ENCODE peak calls at places on chromosomes 2 and 18, in nine cellular contexts. One of them, this sample, is unnamed.

GRCh38 chr2:178385595-178386148 is 65.3 kb downstream of the PRKRA start:
- DNase-seq in Caco-2: no peak
- DNase-seq in activated B cell treated with CpG ODN at 0.5 μM for 24 hours: no peak
- DNase-seq in choroid plexus epithelial cell: no peak
- DNase-seq in Calu3: no peak
- DNase-seq in A673: no peak
- DNase-seq in NB4: no peak
- DNase-seq in fibroblast of the aortic adventitia: no peak
- DNase-seq in neural crest cell: no peak
- DNase-seq in this sample: no peak

GRCh38 chr2:27518782-27519113 is 22.1 kb downstream of the GCKR start:
- DNase-seq in fibroblast of the aortic adventitia: no peak
- DNase-seq in neural crest cell: no peak
- DNase-seq in Calu3: no peak
- DNase-seq in NB4: no peak
- DNase-seq in activated B cell treated with CpG ODN at 0.5 μM for 24 hours: no peak
- DNase-seq in choroid plexus epithelial cell: no peak
- DNase-seq in Caco-2: no peak
- DNase-seq in A673: no peak
- DNase-seq in this sample: no peak

GRCh38 chr18:59270689-59271257 is 2.5 kb downstream of the RAX start:
- DNase-seq in neural crest cell: no peak
- DNase-seq in activated B cell treated with CpG ODN at 0.5 μM for 24 hours: no peak
- DNase-seq in A673: no peak
- DNase-seq in fibroblast of the aortic adventitia: no peak
- DNase-seq in choroid plexus epithelial cell: no peak
- DNase-seq in Calu3: no peak
- DNase-seq in Caco-2: no peak
- DNase-seq in NB4: peak; percentile 18
- DNase-seq in this sample: no peak

GRCh38 chr2:192190474-192190873 is 4.3 kb downstream of the TMEFF2 start:
- DNase-seq in A673: peak; percentile 65
- DNase-seq in NB4: peak; percentile 25
- DNase-seq in choroid plexus epithelial cell: peak; percentile 75
- DNase-seq in fibroblast of the aortic adventitia: peak; percentile 72
- DNase-seq in Calu3: no peak
- DNase-seq in Caco-2: no peak
- DNase-seq in activated B cell treated with CpG ODN at 0.5 μM for 24 hours: no peak
- DNase-seq in neural crest cell: no peak
- DNase-seq in this sample: no peak

GRCh38 chr2:208072250-208072892 is 47.0 kb upstream of the PLEKHM3 start:
- DNase-seq in Caco-2: peak; percentile 83
- DNase-seq in neural crest cell: peak; percentile 76
- DNase-seq in fibroblast of the aortic adventitia: peak; percentile 83
- DNase-seq in choroid plexus epithelial cell: peak; percentile 89
- DNase-seq in A673: peak; percentile 60
- DNase-seq in activated B cell treated with CpG ODN at 0.5 μM for 24 hours: no peak
- DNase-seq in NB4: peak; percentile 83
- DNase-seq in Calu3: peak; percentile 77
- DNase-seq in this sample: no peak

GRCh38 chr2:48841126-48841525 is 85.6 kb upstream of the LHCGR start:
- DNase-seq in Caco-2: no peak
- DNase-seq in A673: no peak
- DNase-seq in activated B cell treated with CpG ODN at 0.5 μM for 24 hours: no peak
- DNase-seq in NB4: no peak
- DNase-seq in choroid plexus epithelial cell: no peak
- DNase-seq in Calu3: no peak
- DNase-seq in fibroblast of the aortic adventitia: no peak
- DNase-seq in neural crest cell: no peak
- DNase-seq in this sample: no peak

GRCh38 chr2:152924722-152925121 is 206.3 kb downstream of the ARL6IP6 start:
- DNase-seq in A673: no peak
- DNase-seq in NB4: no peak
- DNase-seq in Caco-2: no peak
- DNase-seq in fibroblast of the aortic adventitia: no peak
- DNase-seq in neural crest cell: no peak
- DNase-seq in Calu3: peak; percentile 26
- DNase-seq in choroid plexus epithelial cell: no peak
- DNase-seq in activated B cell treated with CpG ODN at 0.5 μM for 24 hours: no peak
- DNase-seq in this sample: no peak

GRCh38 chr2:214014551-214015230 is 396.2 kb upstream of the VWC2L start:
- DNase-seq in NB4: no peak
- DNase-seq in neural crest cell: no peak
- DNase-seq in choroid plexus epithelial cell: no peak
- DNase-seq in fibroblast of the aortic adventitia: no peak
- DNase-seq in A673: no peak
- DNase-seq in activated B cell treated with CpG ODN at 0.5 μM for 24 hours: no peak
- DNase-seq in Calu3: no peak
- DNase-seq in Caco-2: no peak
- DNase-seq in this sample: no peak

GRCh38 chr2:203811491-203812221 is 55.9 kb upstream of the CTLA4 start:
- DNase-seq in A673: peak; percentile 29
- DNase-seq in Calu3: peak; percentile 96
- DNase-seq in NB4: peak; percentile 91
- DNase-seq in fibroblast of the aortic adventitia: peak; percentile 88
- DNase-seq in activated B cell treated with CpG ODN at 0.5 μM for 24 hours: no peak
- DNase-seq in neural crest cell: no peak
- DNase-seq in Caco-2: no peak
- DNase-seq in choroid plexus epithelial cell: peak; percentile 91
- DNase-seq in this sample: no peak

GRCh38 chr2:111135237-111135909 is 14.7 kb downstream of the BCL2L11 start:
- DNase-seq in activated B cell treated with CpG ODN at 0.5 μM for 24 hours: no peak
- DNase-seq in neural crest cell: no peak
- DNase-seq in NB4: no peak
- DNase-seq in choroid plexus epithelial cell: no peak
- DNase-seq in Calu3: no peak
- DNase-seq in fibroblast of the aortic adventitia: no peak
- DNase-seq in A673: no peak
- DNase-seq in Caco-2: no peak
- DNase-seq in this sample: no peak

GRCh38 chr2:111138834-111139233 is 18.1 kb downstream of the BCL2L11 start:
- DNase-seq in Calu3: no peak
- DNase-seq in neural crest cell: no peak
- DNase-seq in choroid plexus epithelial cell: no peak
- DNase-seq in fibroblast of the aortic adventitia: no peak
- DNase-seq in Caco-2: no peak
- DNase-seq in NB4: no peak
- DNase-seq in activated B cell treated with CpG ODN at 0.5 μM for 24 hours: no peak
- DNase-seq in A673: no peak
- DNase-seq in this sample: no peak

GRCh38 chr2:111133603-111134002 is 12.9 kb downstream of the BCL2L11 start:
- DNase-seq in NB4: no peak
- DNase-seq in A673: no peak
- DNase-seq in fibroblast of the aortic adventitia: no peak
- DNase-seq in Calu3: no peak
- DNase-seq in activated B cell treated with CpG ODN at 0.5 μM for 24 hours: no peak
- DNase-seq in neural crest cell: no peak
- DNase-seq in choroid plexus epithelial cell: peak; percentile 22
- DNase-seq in Caco-2: no peak
- DNase-seq in this sample: no peak

GRCh38 chr2:111134082-111134481 is 13.4 kb downstream of the BCL2L11 start:
- DNase-seq in Caco-2: no peak
- DNase-seq in choroid plexus epithelial cell: no peak
- DNase-seq in A673: no peak
- DNase-seq in Calu3: no peak
- DNase-seq in neural crest cell: no peak
- DNase-seq in activated B cell treated with CpG ODN at 0.5 μM for 24 hours: no peak
- DNase-seq in NB4: no peak
- DNase-seq in fibroblast of the aortic adventitia: no peak
- DNase-seq in this sample: no peak

DNA sequence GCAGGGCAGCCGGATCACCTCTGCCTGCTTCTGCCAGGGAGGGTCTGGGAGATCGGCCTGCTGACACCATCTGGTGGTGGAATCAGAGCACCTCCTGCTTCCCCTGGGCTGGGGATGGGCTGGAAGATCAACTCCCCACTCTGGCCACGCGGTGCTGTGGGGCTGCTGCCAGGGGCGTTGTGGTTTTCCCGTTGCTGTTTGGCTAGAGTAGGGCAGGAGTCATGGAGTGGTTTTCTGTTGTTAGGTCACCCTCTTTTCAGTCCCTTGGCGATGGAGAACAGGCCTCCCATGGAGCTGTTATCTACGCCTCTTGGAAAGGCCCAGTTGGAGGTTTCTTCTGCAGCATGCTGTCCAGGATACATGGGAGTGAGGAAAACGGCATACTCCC is 15.2 kb downstream of the BCL2L11 start:
- DNase-seq in neural crest cell: no peak
- DNase-seq in Calu3: peak; percentile 11
- DNase-seq in activated B cell treated with CpG ODN at 0.5 μM for 24 hours: no peak
- DNase-seq in Caco-2: peak; percentile 34
- DNase-seq in NB4: peak; percentile 24
- DNase-seq in A673: no peak
- DNase-seq in choroid plexus epithelial cell: peak; percentile 90
- DNase-seq in fibroblast of the aortic adventitia: peak; percentile 88
- DNase-seq in this sample: no peak
- TF ChIP-seq CTCF in neural crest cell: peak; percentile 20
- TF ChIP-seq CTCF in Calu3: no peak
- TF ChIP-seq CTCF in activated B cell treated with CpG ODN at 0.5 μM for 24 hours: no peak
- TF ChIP-seq CTCF in Caco-2: peak; percentile 20
- TF ChIP-seq CTCF in NB4: no peak
- TF ChIP-seq CTCF in A673: no peak
- TF ChIP-seq CTCF in choroid plexus epithelial cell: peak; percentile 66
- TF ChIP-seq CTCF in fibroblast of the aortic adventitia: peak; percentile 58
- TF ChIP-seq CTCF in this sample: peak; percentile 28

GRCh38 chr2:237694423-237695194 is 67.2 kb downstream of the LRRFIP1 start:
- DNase-seq in choroid plexus epithelial cell: no peak
- DNase-seq in fibroblast of the aortic adventitia: no peak
- DNase-seq in activated B cell treated with CpG ODN at 0.5 μM for 24 hours: no peak
- DNase-seq in Calu3: no peak
- DNase-seq in Caco-2: no peak
- DNase-seq in NB4: peak; percentile 88
- DNase-seq in A673: no peak
- DNase-seq in neural crest cell: no peak
- DNase-seq in this sample: no peak
- TF ChIP-seq CTCF in choroid plexus epithelial cell: no peak
- TF ChIP-seq CTCF in fibroblast of the aortic adventitia: no peak
- TF ChIP-seq CTCF in activated B cell treated with CpG ODN at 0.5 μM for 24 hours: no peak
- TF ChIP-seq CTCF in Calu3: no peak
- TF ChIP-seq CTCF in Caco-2: no peak
- TF ChIP-seq CTCF in NB4: peak; percentile 30
- TF ChIP-seq CTCF in A673: no peak
- TF ChIP-seq CTCF in neural crest cell: no peak
- TF ChIP-seq CTCF in this sample: no peak

DNA sequence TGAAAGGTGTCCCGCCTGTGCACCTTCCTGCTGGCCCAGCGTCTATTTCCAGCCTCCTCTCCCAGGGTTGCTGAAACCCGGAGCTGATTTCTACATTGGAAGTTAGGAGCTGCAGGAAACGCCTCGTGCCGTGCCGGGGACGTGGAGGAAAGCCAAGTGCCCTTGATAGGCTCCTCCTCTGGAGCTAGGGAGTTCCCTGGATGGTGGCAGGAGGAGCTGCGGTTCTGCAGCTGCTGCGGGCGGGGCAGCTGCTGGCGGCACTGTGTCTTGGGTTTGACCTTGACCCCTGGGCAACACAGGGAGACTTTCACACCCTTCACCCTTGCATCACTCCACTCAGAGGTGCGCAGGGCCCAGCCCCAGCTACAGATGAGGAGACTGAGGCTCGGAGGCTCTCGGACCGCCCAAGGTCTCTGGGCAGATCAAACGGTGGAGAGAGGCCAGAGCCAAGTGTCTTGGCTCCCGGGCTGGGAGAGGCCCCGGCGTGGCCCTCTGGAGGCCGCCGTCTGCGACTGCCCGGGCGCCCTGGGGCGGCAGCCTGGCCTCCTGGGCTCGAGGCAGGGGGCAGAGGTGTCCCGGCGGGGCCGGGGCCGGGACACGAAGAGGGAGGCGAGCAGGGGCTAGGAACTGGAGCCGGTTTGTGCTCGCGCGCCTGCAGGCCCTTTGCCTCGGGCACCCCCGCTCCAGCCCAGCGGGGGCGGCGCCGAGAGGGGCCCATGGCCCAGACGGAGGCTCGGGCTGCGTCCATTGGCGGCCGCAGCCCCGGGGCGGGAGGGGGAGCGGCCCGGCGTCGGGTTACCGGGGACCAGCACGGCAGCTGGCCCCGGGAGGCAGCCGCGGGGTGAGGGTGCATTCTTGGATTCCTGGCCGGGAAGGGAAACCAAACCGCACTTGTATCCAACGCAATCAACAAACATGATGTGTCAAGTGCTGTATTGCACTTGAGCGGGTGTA is 129.7 kb upstream of the SLC1A4 start:
- DNase-seq in activated B cell treated with CpG ODN at 0.5 μM for 24 hours: peak; percentile 44
- DNase-seq in choroid plexus epithelial cell: peak; percentile 90
- DNase-seq in fibroblast of the aortic adventitia: peak; percentile 94
- DNase-seq in Calu3: peak; percentile 74
- DNase-seq in A673: peak; percentile 85
- DNase-seq in Caco-2: peak; percentile 64
- DNase-seq in neural crest cell: peak; percentile 41
- DNase-seq in NB4: peak; percentile 91
- DNase-seq in this sample: no peak
- TF ChIP-seq CTCF in activated B cell treated with CpG ODN at 0.5 μM for 24 hours: no peak
- TF ChIP-seq CTCF in choroid plexus epithelial cell: no peak
- TF ChIP-seq CTCF in fibroblast of the aortic adventitia: no peak
- TF ChIP-seq CTCF in Calu3: no peak
- TF ChIP-seq CTCF in A673: no peak
- TF ChIP-seq CTCF in Caco-2: no peak
- TF ChIP-seq CTCF in neural crest cell: no peak
- TF ChIP-seq CTCF in NB4: no peak
- TF ChIP-seq CTCF in this sample: peak; percentile 51

DNA sequence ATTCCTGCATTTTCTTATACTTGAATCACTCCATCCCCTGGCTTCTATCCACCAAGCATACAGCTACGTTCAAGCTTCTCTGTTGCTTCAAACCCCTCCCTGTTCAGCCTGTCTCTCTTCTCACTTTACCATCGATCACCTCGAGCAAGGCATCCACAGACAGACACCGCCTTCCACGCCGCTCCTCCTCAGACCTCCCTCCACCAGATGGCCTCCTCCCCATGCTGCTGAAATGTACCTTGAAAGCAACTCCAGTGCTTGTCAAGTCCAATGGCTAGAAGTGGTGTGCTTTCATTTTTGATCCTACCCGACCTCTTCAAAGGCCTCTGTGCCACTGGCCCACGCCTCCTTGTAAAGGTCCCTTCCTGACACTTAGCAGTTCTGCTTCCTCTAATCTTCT is 131.3 kb upstream of the ACAA2 start:
- DNase-seq in Caco-2: peak; percentile 17
- DNase-seq in Calu3: peak; percentile 22
- DNase-seq in A673: no peak
- DNase-seq in choroid plexus epithelial cell: peak; percentile 31
- DNase-seq in fibroblast of the aortic adventitia: peak; percentile 11
- DNase-seq in neural crest cell: no peak
- DNase-seq in NB4: peak; percentile 15
- DNase-seq in activated B cell treated with CpG ODN at 0.5 μM for 24 hours: no peak
- DNase-seq in this sample: no peak
- TF ChIP-seq CTCF in Caco-2: no peak
- TF ChIP-seq CTCF in Calu3: no peak
- TF ChIP-seq CTCF in A673: no peak
- TF ChIP-seq CTCF in choroid plexus epithelial cell: peak; percentile 47
- TF ChIP-seq CTCF in fibroblast of the aortic adventitia: peak; percentile 18
- TF ChIP-seq CTCF in neural crest cell: no peak
- TF ChIP-seq CTCF in NB4: no peak
- TF ChIP-seq CTCF in activated B cell treated with CpG ODN at 0.5 μM for 24 hours: no peak
- TF ChIP-seq CTCF in this sample: peak; percentile 61

This sample was measured in chondrocyte.